ENCODE peak calls at places on chromosomes 7 and 10, in six cellular contexts. M, G, B, E, S and V are unnamed samples.

GRCh38 chr10:114374141-114374791 is 30.0 kb downstream of the AFAP1L2 start:
- DNase-seq in B (no peak), E (no peak), M (no peak), S (no peak), G (no peak), V (no peak)

GRCh38 chr10:13681095-13681494 is 94.3 kb downstream of the PRPF18 start:
- DNase-seq in G (peak; percentile 8), B (no peak), M (no peak), E (no peak), S (no peak), V (no peak)

GRCh38 chr7:136953386-136953785 is 84.9 kb downstream of the CHRM2 start:
- DNase-seq in M (no peak), S (no peak), E (peak; percentile 72), B (no peak), G (no peak), V (no peak)

GRCh38 chr7:157952841-157953645 is 616.2 kb downstream of the DNAJB6 start:
- DNase-seq in M (no peak), E (no peak), G (no peak), S (no peak), B (no peak), V (no peak)

GRCh38 chr7:128322040-128322643 is 21.6 kb downstream of the RBM28 start:
- DNase-seq in E (peak; percentile 21), M (no peak), G (peak; percentile 27), B (no peak), S (no peak), V (peak; percentile 31)

GRCh38 chr7:92797693-92798092 is 38.7 kb downstream of the CDK6 start:
- DNase-seq in G (no peak), S (peak; percentile 65), E (no peak), B (peak; percentile 37), M (no peak), V (no peak)

GRCh38 chr7:101986335-101986734 is 168.9 kb downstream of the CUX1 start:
- DNase-seq in B (no peak), S (no peak), G (no peak), M (no peak), E (no peak), V (no peak)

GRCh38 chr7:125450749-125451148 is 521.1 kb upstream of the POT1 start:
- DNase-seq in B (no peak), M (no peak), G (no peak), E (no peak), S (no peak), V (no peak)

GRCh38 chr7:78284945-78285344 is 486.4 kb downstream of the PHTF2 start:
- DNase-seq in E (peak; percentile 31), S (no peak), G (no peak), B (no peak), M (no peak), V (no peak)

GRCh38 chr7:152313879-152314604 is 121.8 kb downstream of the KMT2C start:
- DNase-seq in E (no peak), M (no peak), S (no peak), G (peak; percentile 83), B (no peak), V (peak; percentile 59)

GRCh38 chr10:20093600-20093999 is 277.4 kb downstream of the PLXDC2 start:
- DNase-seq in E (no peak), B (no peak), S (no peak), M (no peak), G (no peak), V (no peak)

GRCh38 chr7:226281-226882 is 34.0 kb downstream of the FAM20C start:
- DNase-seq in E (no peak), B (no peak), M (no peak), G (no peak), S (no peak), V (no peak)